ENCODE peak calls at places on chromosome 13, in eight cellular contexts. D is stomach; T is body of pancreas; P is right atrium auricular region; I is psoas muscle; X is IMR-90; O is effector memory CD4-positive, alpha-beta T cell; R is fibroblast of lung. Q is an unnamed sample.

GRCh38 chr13:45718063-45718462 is 15.9 kb downstream of the CBY2 start:
- DNase-seq in D (no peak), T (no peak), P (peak; percentile 18), I (no peak), X (peak; percentile 14), O (no peak), R (peak; percentile 32), Q (no peak)

GRCh38 chr13:26961890-26962615 is 201.5 kb upstream of the GPR12 start:
- DNase-seq in D (peak; percentile 80), T (peak; percentile 92), P (no peak), I (no peak), X (no peak), O (no peak), R (no peak), Q (no peak)

GRCh38 chr13:30504081-30504480 is 38.3 kb upstream of the HMGB1 start:
- DNase-seq in D (no peak), T (no peak), P (no peak), I (no peak), X (peak; percentile 31), O (no peak), R (peak; percentile 48), Q (no peak)

GRCh38 chr13:35649162-35649561 is 172.7 kb upstream of the MAB21L1 start:
- DNase-seq in D (no peak), T (no peak), P (no peak), I (no peak), X (peak; percentile 2), O (no peak), R (peak; percentile 50), Q (no peak)

GRCh38 chr13:39451301-39451700 is 151.7 kb downstream of the LHFPL6 start:
- DNase-seq in D (no peak), T (no peak), P (no peak), I (no peak), X (peak; percentile 16), O (no peak), R (peak; percentile 33), Q (no peak)

GRCh38 chr13:63690672-63691071 is 2275.0 kb upstream of the PCDH20 start:
- DNase-seq in D (no peak), T (no peak), P (no peak), I (no peak), X (peak; percentile 26), O (no peak), R (no peak), Q (peak; percentile 49)

GRCh38 chr13:74464656-74465055 is 330.5 kb upstream of the KLF12 start:
- DNase-seq in D (no peak), T (no peak), P (no peak), I (no peak), X (no peak), O (no peak), R (no peak), Q (no peak)

GRCh38 chr13:48580185-48580803 is 47.4 kb upstream of the RCBTB2 start:
- DNase-seq in D (peak; percentile 85), T (peak; percentile 89), P (peak; percentile 82), I (peak; percentile 53), X (peak; percentile 56), O (peak; percentile 45), R (peak; percentile 71), Q (peak; percentile 71)

GRCh38 chr13:27374126-27374613 is 50.2 kb upstream of the GTF3A start:
- DNase-seq in D (no peak), T (peak; percentile 32), P (no peak), I (no peak), X (no peak), O (no peak), R (no peak), Q (no peak)

GRCh38 chr13:104416973-104417372 is 1350.8 kb upstream of the SLC10A2 start:
- DNase-seq in D (no peak), T (no peak), P (no peak), I (no peak), X (no peak), O (no peak), R (no peak), Q (no peak)
- H3K4me3 ChIP-seq in D (no peak overlapping the region), T (no peak overlapping the region), P (no peak overlapping the region), I (no peak overlapping the region), X (no peak overlapping the region), O (no peak overlapping the region), R (no peak overlapping the region), Q (no peak overlapping the region)

GRCh38 chr13:68467160-68467559 is 1237.0 kb upstream of the PCDH9 start:
- DNase-seq in D (no peak), T (no peak), P (no peak), I (no peak), X (no peak), O (no peak), R (no peak), Q (no peak)
- H3K4me3 ChIP-seq in D (no peak overlapping the region), T (no peak overlapping the region), P (no peak overlapping the region), I (no peak overlapping the region), X (no peak overlapping the region), O (no peak overlapping the region), R (no peak overlapping the region), Q (no peak overlapping the region)

GRCh38 chr13:25872871-25873607 is 178.8 kb downstream of the SHISA2 start:
- DNase-seq in D (no peak), T (no peak), P (no peak), I (no peak), X (no peak), O (no peak), R (no peak), Q (no peak)

GRCh38 chr13:25874907-25875306 is 176.9 kb downstream of the SHISA2 start:
- DNase-seq in D (no peak), T (no peak), P (no peak), I (no peak), X (no peak), O (peak; percentile 45), R (no peak), Q (no peak)

GRCh38 chr13:25876256-25876655 is 175.6 kb downstream of the SHISA2 start:
- DNase-seq in D (no peak), T (no peak), P (no peak), I (no peak), X (no peak), O (no peak), R (no peak), Q (no peak)

GRCh38 chr13:25871389-25872125 is 180.3 kb downstream of the SHISA2 start:
- DNase-seq in D (no peak), T (no peak), P (no peak), I (no peak), X (no peak), O (no peak), R (no peak), Q (no peak)

GRCh38 chr13:25874064-25874737 is 177.6 kb downstream of the SHISA2 start:
- DNase-seq in D (no peak), T (no peak), P (no peak), I (no peak), X (no peak), O (no peak), R (no peak), Q (no peak)
- H3K4me3 ChIP-seq in D (no peak overlapping the region), T (no peak overlapping the region), P (no peak overlapping the region), I (no peak overlapping the region), X (no peak overlapping the region), O (no peak overlapping the region), R (no peak overlapping the region), Q (no peak overlapping the region)

GRCh38 chr13:75763511-75763910 is 127.4 kb downstream of the LMO7 start:
- DNase-seq in D (no peak), T (no peak), P (no peak), I (no peak), X (no peak), O (no peak), R (no peak), Q (no peak)

GRCh38 chr13:75762066-75762937 is 126.2 kb downstream of the LMO7 start:
- DNase-seq in D (peak; percentile 26), T (no peak), P (no peak), I (no peak), X (peak; percentile 63), O (no peak), R (peak; percentile 64), Q (no peak)

GRCh38 chr13:75761373-75761772 is 125.2 kb downstream of the LMO7 start:
- DNase-seq in D (no peak), T (no peak), P (no peak), I (no peak), X (no peak), O (no peak), R (peak; percentile 43), Q (no peak)

GRCh38 chr13:75764251-75764650 is 128.1 kb downstream of the LMO7 start:
- DNase-seq in D (no peak), T (peak; percentile 32), P (no peak), I (no peak), X (no peak), O (no peak), R (no peak), Q (peak; percentile 28)

GRCh38 chr13:75762967-75763366 is 126.8 kb downstream of the LMO7 start:
- DNase-seq in D (no peak), T (no peak), P (no peak), I (no peak), X (no peak), O (no peak), R (no peak), Q (no peak)
- H3K4me3 ChIP-seq in D (peak overlapping the region; percentile 29), T (no peak overlapping the region), P (peak overlapping the region; percentile 33), I (peak overlapping the region; percentile 69), X (no peak overlapping the region), O (no peak overlapping the region), R (peak overlapping the region; percentile 53), Q (no peak overlapping the region)

DNA sequence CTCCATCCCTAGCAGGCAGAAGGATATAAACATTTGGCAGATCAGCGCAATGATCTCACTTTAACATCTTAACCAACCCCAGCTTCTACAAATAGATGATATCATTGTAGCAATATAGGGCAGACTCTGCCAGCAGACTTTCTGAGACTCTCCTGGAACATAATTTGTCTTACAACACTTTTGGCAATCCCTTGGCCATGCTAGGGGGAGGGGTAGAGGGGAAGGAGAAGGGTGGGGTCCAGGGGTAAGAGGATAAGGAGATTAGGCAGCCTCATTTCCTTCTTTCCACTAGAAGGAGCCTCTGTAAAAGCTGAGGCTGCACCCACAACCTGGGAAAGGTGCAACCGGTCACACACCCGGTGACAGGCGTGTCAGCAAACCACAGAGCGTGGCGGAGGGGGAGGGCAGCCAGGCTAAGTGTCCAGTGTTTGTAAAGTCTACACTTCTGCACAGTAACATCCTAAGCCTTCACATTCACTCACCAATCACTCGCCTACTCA is 8.7 kb upstream of the UBAC2 start:
- DNase-seq in D (peak; percentile 43), T (no peak), P (peak; percentile 34), I (no peak), X (peak; percentile 74), O (no peak), R (peak; percentile 87), Q (no peak)
- H3K4me3 ChIP-seq in D (no peak overlapping the region), T (no peak overlapping the region), P (no peak overlapping the region), I (no peak overlapping the region), X (no peak overlapping the region), O (no peak overlapping the region), R (no peak overlapping the region), Q (no peak overlapping the region)